ENCODE peak calls at places on chromosome X, in four cellular contexts. S is cardiac muscle cell, P is neuronal stem cell, M is lower lobe of right lung. W is an unnamed sample. For H3K9me3 and H3K4me1, the result is how much of the 10 kb centered on the place peaks cover.

GRCh38 chrX:136768469-136769084 is 12.2 kb downstream of the ARHGEF6 start:
- DNase-seq in S (no peak), P (no peak), M (peak), W (no peak)

GRCh38 chrX:23764585-23764984 is 18.4 kb upstream of the SAT1 start:
- DNase-seq in M (no peak), S (no peak), P (no peak), W (no peak)

GRCh38 chrX:117995378-117995777 is 121.2 kb downstream of the KLHL13 start:
- DNase-seq in M (no peak), S (no peak), P (no peak), W (no peak)

GRCh38 chrX:69019073-69019890 is 146.0 kb downstream of the PJA1 start:
- DNase-seq in M (no peak), S (no peak), P (no peak), W (no peak)

GRCh38 chrX:154981116-154981411 is 41.5 kb downstream of the F8 start:
- DNase-seq in P (no peak), M (no peak), S (no peak), W (no peak)

GRCh38 chrX:23803931-23804381 is 21.0 kb downstream of the SAT1 start:
- DNase-seq in S (no peak), M (peak), P (no peak), W (no peak)

GRCh38 chrX:155221351-155221750 is 5.1 kb downstream of the VBP1 start:
- DNase-seq in M (no peak), S (no peak), P (no peak), W (no peak)

GRCh38 chrX:3184176-3184930 is 143.1 kb downstream of the ARSF start:
- DNase-seq in P (no peak), M (no peak), S (no peak), W (no peak)

GRCh38 chrX:38462257-38462656 is 99.1 kb upstream of the TSPAN7 start:
- DNase-seq in M (no peak), S (no peak), P (no peak), W (no peak)

DNA sequence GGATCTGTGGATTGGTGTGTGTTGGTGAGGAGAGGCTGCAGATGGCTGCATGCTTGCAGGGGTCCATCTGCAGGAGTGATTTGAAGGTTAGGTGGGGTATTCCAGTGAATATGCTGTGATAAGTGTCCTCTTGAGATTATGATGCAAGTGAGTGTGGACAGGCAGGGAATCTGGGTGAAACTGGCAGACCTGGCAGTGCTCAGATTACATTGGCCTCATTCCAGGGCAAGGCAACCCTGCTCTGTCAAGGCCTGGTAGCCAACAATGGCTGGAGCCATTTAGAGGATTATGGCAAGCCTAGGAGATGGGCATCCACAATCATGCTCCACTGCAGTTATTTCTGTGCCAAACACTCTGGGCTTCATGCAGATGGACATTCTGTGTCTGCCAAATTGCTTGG is 113.9 kb downstream of the RTL3 start:
- DNase-seq in P (no peak), M (no peak), S (no peak), W (no peak)
- H3K9me3 ChIP-seq in P (under half), M (under half), S (under half), W (under half)

GRCh38 chrX:108292053-108292452 is 146.2 kb downstream of the COL4A6 start:
- DNase-seq in S (no peak), P (no peak), M (no peak), W (no peak)
- H3K4me1 ChIP-seq in S (under half), P (under half), M (under half), W (under half)

DNA sequence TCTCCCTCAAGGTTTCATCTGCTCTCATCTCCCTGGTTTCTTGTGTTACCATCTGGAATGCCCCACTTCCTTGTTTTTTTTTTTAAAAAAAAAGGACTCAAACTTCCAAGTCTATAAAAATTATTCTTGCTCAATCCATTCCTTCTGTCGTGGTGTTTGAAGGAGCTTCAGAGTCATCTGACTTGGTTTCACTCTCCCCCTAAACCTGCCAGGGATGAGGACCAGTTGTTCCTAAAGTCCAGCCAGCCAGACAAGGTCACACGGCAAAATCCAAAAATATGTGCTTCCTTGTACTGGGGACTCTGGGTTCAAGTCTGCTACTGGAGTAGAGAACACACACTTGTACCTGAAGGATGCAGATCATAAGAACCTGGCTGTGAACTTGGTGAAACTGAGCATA is 84.5 kb upstream of the GPM6B start:
- DNase-seq in M (no peak), P (no peak), S (no peak), W (no peak)
- H3K27ac ChIP-seq in M (no peak), P (no peak), S (no peak), W (no peak)

GRCh38 chrX:153733651-153734240 is 9.1 kb downstream of the ABCD1 start:
- DNase-seq in S (no peak), P (no peak), M (no peak), W (no peak)
- H3K9me3 ChIP-seq in S (under half), P (under half), M (under half), W (under half)

GRCh38 chrX:19867938-19868337 is 19.5 kb downstream of the SH3KBP1 start:
- DNase-seq in P (no peak), M (no peak), S (no peak), W (no peak)
- H3K4me1 ChIP-seq in P (under half), M (under half), S (under half), W (under half)

GRCh38 chrX:103066606-103067005 is 2.6 kb upstream of the BEX1 start:
- DNase-seq in P (no peak), M (no peak), S (no peak), W (no peak)

GRCh38 chrX:103061486-103061885 is 2.5 kb downstream of the BEX1 start:
- DNase-seq in M (no peak), P (no peak), S (no peak), W (no peak)

GRCh38 chrX:103063191-103063845 is 653 bp downstream of the BEX1 start:
- DNase-seq in P (peak), M (no peak), S (peak), W (no peak)

GRCh38 chrX:103063918-103064434 is at the start of gene BEX1:
- DNase-seq in S (peak), M (peak), P (peak), W (peak)
- H3K27ac ChIP-seq in S (peak), M (no peak), P (peak), W (no peak)

GRCh38 chrX:146831994-146832393 is 17.4 kb upstream of the CXorf51A start:
- DNase-seq in S (no peak), P (no peak), M (no peak), W (no peak)
- H3K9me3 ChIP-seq in S (under half), P (under half), M (under half), W (under half)

W was measured in upper lobe of right lung.